ENCODE peak calls at places on chromosomes 2 and 18, in six cellular contexts. H is HCT116, E is SK-N-SH, I is GM12878, J is K562, S is HepG2. D is an unnamed sample.
A peak's percentile ranks its signal among the peaks of the same experiment; 100 is the strongest.

GRCh38 chr2:240916571-240917008 is 10.5 kb downstream of the CROCC2 start:
- DNase-seq in H (no peak), E (peak; percentile 88), I (no peak), J (no peak), S (no peak), D (no peak)

GRCh38 chr2:232488721-232489300 is 1.2 kb upstream of the ECEL1 start:
- DNase-seq in H (no peak), E (peak; percentile 21), I (no peak), J (no peak), S (no peak), D (no peak)

GRCh38 chr2:9631976-9632700 is 1.3 kb upstream of the YWHAQ start:
- DNase-seq in H (no peak), E (no peak), I (no peak), J (no peak), S (no peak), D (no peak)

GRCh38 chr2:237214281-237214680 is 128.6 kb downstream of the COPS8 start:
- DNase-seq in H (no peak), E (no peak), I (no peak), J (no peak), S (no peak), D (no peak)

GRCh38 chr2:175679231-175679630 is 322.8 kb downstream of the LNPK start:
- DNase-seq in H (no peak), E (no peak), I (no peak), J (no peak), S (no peak), D (no peak)

GRCh38 chr2:12399244-12399643 is 317.5 kb upstream of the TRIB2 start:
- DNase-seq in H (no peak), E (no peak), I (no peak), J (no peak), S (no peak), D (peak; percentile 5)

GRCh38 chr2:68809324-68810240 is 61.6 kb downstream of the BMP10 start:
- DNase-seq in H (no peak), E (no peak), I (no peak), J (no peak), S (no peak), D (no peak)

GRCh38 chr2:36663851-36664715 is 32.4 kb upstream of the VIT start:
- DNase-seq in H (peak; percentile 64), E (peak; percentile 66), I (no peak), J (peak; percentile 32), S (peak; percentile 81), D (no peak)

GRCh38 chr2:232013701-232014353 is 52.3 kb downstream of the DIS3L2 start:
- DNase-seq in H (no peak), E (peak; percentile 5), I (peak; percentile 19), J (no peak), S (no peak), D (peak; percentile 2)

GRCh38 chr2:205680067-205680466 is 2.2 kb upstream of the NRP2 start:
- DNase-seq in H (peak; percentile 89), E (peak; percentile 70), I (no peak), J (peak; percentile 48), S (peak; percentile 76), D (peak; percentile 18)

GRCh38 chr2:190185380-190185779 is 122.9 kb upstream of the MSTN start:
- DNase-seq in H (no peak), E (no peak), I (no peak), J (no peak), S (no peak), D (no peak)

GRCh38 chr2:3101016-3101703 is 276.5 kb downstream of the EIPR1 start:
- DNase-seq in H (no peak), E (peak; percentile 93), I (no peak), J (no peak), S (no peak), D (no peak)

GRCh38 chr2:112765251-112765650 is 842 bp upstream of the CKAP2L start:
- DNase-seq in H (no peak), E (no peak), I (no peak), J (no peak), S (no peak), D (no peak)

GRCh38 chr2:24635181-24635580 is 144.1 kb downstream of the NCOA1 start:
- DNase-seq in H (no peak), E (peak; percentile 23), I (no peak), J (peak; percentile 21), S (no peak), D (no peak)

GRCh38 chr2:111045771-111046444 is 74.8 kb upstream of the BCL2L11 start:
- DNase-seq in H (no peak), E (no peak), I (no peak), J (no peak), S (no peak), D (no peak)

GRCh38 chr2:74712223-74713053 is 58.4 kb downstream of the SEMA4F start:
- DNase-seq in H (no peak), E (no peak), I (no peak), J (no peak), S (no peak), D (no peak)

GRCh38 chr2:237012021-237012420 is 73.7 kb upstream of the COPS8 start:
- DNase-seq in H (no peak), E (no peak), I (no peak), J (no peak), S (no peak), D (no peak)

DNA sequence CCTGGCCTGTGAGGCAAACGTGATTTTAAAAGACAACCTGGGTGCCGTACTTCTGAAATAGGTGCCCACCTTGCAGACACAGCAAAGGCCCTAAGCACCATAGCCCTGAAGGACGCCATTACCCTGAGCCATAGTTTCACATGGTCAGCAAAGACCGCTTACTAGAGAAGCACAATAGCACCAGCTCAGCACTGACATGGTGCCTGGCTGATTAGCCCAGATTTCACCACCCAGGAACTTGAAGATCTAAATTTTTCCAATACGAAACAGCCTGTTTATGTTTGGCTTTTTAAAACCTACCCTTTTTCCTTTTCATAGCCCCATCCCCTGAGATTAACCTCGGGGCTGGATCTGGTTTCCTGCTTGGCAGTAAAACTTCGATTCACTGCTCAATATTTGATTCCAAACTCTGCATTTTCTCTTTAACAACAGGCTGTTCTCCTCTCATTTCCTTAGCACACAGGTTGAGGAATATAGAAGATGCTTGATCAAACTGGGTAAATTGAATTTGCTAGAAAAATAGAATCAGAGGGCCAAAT is 158.5 kb upstream of the PID1 start:
- DNase-seq in H (no peak), E (no peak), I (no peak), J (no peak), S (no peak), D (no peak)
- TF ChIP-seq JUND in H (no peak), E (no peak), I (no peak), J (no peak), S (no peak), D (no peak)

GRCh38 chr18:78169487-78169886 is 810.1 kb upstream of the SALL3 start:
- DNase-seq in H (no peak), E (no peak), I (no peak), J (no peak), S (no peak), D (no peak)
- TF ChIP-seq JUND in H (no peak), E (no peak), I (no peak), J (no peak), S (no peak), D (no peak)

GRCh38 chr2:57981369-57981768 is 65.2 kb upstream of the VRK2 start:
- DNase-seq in H (no peak), E (no peak), I (no peak), J (no peak), S (no peak), D (no peak)
- TF ChIP-seq JUND in H (no peak), E (peak; percentile 13), I (no peak), J (no peak), S (no peak), D (no peak)

DNA sequence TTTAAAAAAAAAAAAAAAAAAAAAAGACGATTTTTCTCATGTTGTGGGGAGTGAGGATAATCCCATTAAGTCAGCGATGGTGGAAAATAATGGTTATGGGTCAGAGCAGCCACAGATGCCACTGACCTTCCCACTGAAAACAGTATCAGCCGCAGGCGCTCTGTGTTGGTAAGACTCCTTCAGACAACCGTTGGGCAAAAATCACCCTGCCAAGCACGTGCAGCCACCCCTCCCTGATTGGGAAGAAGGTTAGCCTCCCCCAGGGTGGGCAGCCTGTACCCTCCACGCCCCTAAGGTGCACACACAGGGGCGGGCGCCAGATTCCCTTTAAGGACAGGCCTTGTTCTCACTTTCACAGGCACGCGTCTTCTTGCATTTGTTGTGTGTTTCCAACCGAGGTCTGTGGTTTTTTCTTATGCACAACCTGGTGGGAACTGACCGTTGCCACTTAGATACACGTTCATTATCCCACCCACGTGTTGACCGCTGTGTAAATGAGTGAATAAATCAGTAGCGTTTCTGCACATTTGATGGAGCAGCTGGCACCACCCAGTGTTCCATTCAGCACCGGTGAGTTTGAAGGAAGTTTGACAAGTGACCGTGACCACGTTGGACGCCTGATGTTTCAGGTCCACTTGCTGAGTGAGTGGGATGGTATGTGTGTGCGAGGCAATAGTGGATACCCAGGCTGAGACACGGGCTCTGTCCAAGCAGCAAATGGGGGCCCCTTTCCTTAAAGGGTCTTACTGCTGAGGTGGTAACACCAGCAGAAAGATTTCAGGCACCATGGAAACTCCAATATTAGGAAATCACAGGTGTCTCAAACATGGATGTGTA is 197.8 kb downstream of the GBX2 start:
- DNase-seq in H (no peak), E (no peak), I (no peak), J (no peak), S (no peak), D (no peak)
- TF ChIP-seq JUND in H (no peak), E (no peak), I (no peak), J (no peak), S (no peak), D (no peak)

GRCh38 chr2:146984014-146984413 is 860.8 kb upstream of the ACVR2A start:
- DNase-seq in H (no peak), E (no peak), I (no peak), J (no peak), S (no peak), D (no peak)

GRCh38 chr2:146987996-146988395 is 856.8 kb upstream of the ACVR2A start:
- DNase-seq in H (no peak), E (no peak), I (no peak), J (no peak), S (no peak), D (no peak)

GRCh38 chr2:146989726-146990125 is 855.1 kb upstream of the ACVR2A start:
- DNase-seq in H (no peak), E (no peak), I (no peak), J (no peak), S (no peak), D (no peak)

GRCh38 chr2:146985753-146986152 is 859.1 kb upstream of the ACVR2A start:
- DNase-seq in H (no peak), E (no peak), I (no peak), J (no peak), S (no peak), D (no peak)

DNA sequence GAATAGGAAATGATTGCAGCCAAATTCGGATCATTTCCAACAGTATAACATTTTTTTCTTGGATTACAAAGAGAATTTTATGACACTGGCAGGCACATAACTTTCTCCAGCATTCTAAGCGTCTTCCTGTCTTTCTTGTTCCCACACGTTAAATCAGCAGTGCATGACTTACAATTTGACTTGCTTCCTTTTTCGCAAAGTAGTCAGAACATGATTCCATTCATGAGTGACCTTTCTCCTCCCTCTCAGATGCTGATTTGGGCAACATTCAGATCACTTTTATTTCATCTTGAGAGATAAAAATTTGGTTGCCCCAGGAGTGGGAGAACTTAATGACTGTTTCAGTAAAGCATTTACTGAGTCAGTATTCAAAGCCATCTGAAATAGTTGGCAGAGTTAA is 858.7 kb upstream of the ACVR2A start:
- DNase-seq in H (no peak), E (no peak), I (peak; percentile 23), J (no peak), S (no peak), D (no peak)
- TF ChIP-seq JUND in H (no peak), E (no peak), I (no peak), J (no peak), S (no peak), D (no peak)

D was measured in T47D.